ENCODE peak calls at places on chromosomes 4 and X, in ten cellular contexts. O, H, M, J, Q, W, L, G, Z and B are unnamed samples.

GRCh38 chrX:109373468-109373867 is 108.4 kb downstream of the GUCY2F start:
- DNase-seq in O (no peak), H (no peak), M (no peak), J (no peak), Q (no peak), W (no peak), L (no peak), G (no peak), Z (no peak), B (no peak)

GRCh38 chrX:48466696-48467095 is 3.4 kb downstream of the SLC38A5 start:
- DNase-seq in O (no peak), H (no peak), M (peak; percentile 43), J (no peak), Q (no peak), W (no peak), L (no peak), G (no peak), Z (no peak), B (no peak)

GRCh38 chr4:15231265-15232091 is 196.4 kb upstream of the C1QTNF7 start:
- DNase-seq in O (peak; percentile 70), H (peak; percentile 62), M (peak; percentile 63), J (no peak), Q (peak; percentile 69), W (peak; percentile 74), L (peak; percentile 66), G (peak; percentile 81), Z (peak; percentile 91), B (peak; percentile 37)

GRCh38 chr4:61440306-61440705 is 240.2 kb downstream of the ADGRL3 start:
- DNase-seq in O (no peak), H (no peak), M (no peak), J (no peak), Q (no peak), W (no peak), L (no peak), G (no peak), Z (no peak), B (no peak)

GRCh38 chr4:68368566-68369473 is 18.9 kb upstream of the YTHDC1 start:
- DNase-seq in O (no peak), H (peak; percentile 78), M (no peak), J (no peak), Q (peak; percentile 19), W (no peak), L (no peak), G (no peak), Z (no peak), B (no peak)

GRCh38 chr4:83651846-83652245 is 115.9 kb downstream of the GPAT3 start:
- DNase-seq in O (no peak), H (no peak), M (no peak), J (no peak), Q (no peak), W (no peak), L (no peak), G (no peak), Z (no peak), B (no peak)

GRCh38 chr4:26815199-26815598 is 45.4 kb upstream of the STIM2 start:
- DNase-seq in O (no peak), H (no peak), M (no peak), J (no peak), Q (no peak), W (no peak), L (no peak), G (no peak), Z (no peak), B (no peak)

GRCh38 chr4:107379054-107379869 is 340.8 kb downstream of the PAPSS1 start:
- DNase-seq in O (no peak), H (peak; percentile 40), M (no peak), J (no peak), Q (no peak), W (no peak), L (no peak), G (no peak), Z (peak; percentile 9), B (no peak)

GRCh38 chr4:11424896-11425295 is 3.8 kb downstream of the HS3ST1 start:
- DNase-seq in O (no peak), H (no peak), M (no peak), J (no peak), Q (no peak), W (no peak), L (no peak), G (no peak), Z (no peak), B (no peak)

GRCh38 chrX:9953396-9953795 is 13.8 kb upstream of the CLDN34 start:
- DNase-seq in O (no peak), H (no peak), M (no peak), J (no peak), Q (no peak), W (no peak), L (no peak), G (no peak), Z (no peak), B (no peak)

GRCh38 chr4:127888559-127888958 is 7.9 kb downstream of the PLK4 start:
- DNase-seq in O (no peak), H (no peak), M (no peak), J (no peak), Q (no peak), W (no peak), L (no peak), G (no peak), Z (no peak), B (no peak)

DNA sequence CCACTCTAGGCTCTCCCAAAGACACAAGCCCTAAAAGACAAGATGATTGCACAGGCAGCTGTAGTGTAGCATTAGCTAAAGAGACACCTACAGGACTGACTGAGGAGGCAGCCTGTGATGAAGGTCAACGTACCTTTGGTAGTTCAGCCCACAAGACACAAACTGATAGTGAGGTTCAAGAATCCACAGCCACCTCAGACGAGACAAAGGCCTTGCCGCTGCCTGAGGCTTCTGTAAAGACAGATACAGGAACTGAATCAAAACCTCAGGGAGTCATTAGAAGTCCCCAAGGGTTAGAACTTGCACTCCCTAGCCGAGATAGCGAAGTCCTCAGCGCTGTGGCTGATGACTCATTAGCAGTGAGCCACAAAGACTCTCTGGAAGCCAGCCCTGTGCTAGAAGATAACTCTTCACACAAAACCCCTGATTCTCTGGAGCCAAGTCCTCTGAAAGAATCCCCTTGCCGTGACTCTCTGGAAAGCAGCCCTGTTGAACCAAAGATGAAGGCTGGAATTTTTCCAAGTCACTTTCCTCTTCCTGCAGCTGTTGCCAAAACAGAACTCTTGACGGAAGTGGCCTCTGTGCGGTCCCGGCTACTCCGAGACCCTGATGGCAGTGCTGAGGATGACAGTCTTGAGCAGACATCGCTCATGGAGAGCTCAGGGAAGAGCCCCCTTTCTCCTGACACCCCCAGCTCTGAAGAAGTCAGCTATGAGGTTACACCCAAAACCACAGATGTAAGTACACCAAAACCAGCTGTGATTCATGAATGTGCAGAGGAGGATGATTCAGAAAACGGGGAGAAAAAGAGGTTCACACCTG is 306.3 kb downstream of the ANK2 start:
- DNase-seq in O (peak; percentile 16), H (peak; percentile 96), M (peak; percentile 5), J (no peak), Q (no peak), W (peak; percentile 21), L (peak; percentile 68), G (no peak), Z (no peak), B (peak; percentile 58)
- TF ChIP-seq CTCF in O (no peak), H (no peak), M (no peak), J (no peak), Q (no peak), W (no peak), L (no peak), G (no peak), Z (no peak), B (peak; percentile 26)

DNA sequence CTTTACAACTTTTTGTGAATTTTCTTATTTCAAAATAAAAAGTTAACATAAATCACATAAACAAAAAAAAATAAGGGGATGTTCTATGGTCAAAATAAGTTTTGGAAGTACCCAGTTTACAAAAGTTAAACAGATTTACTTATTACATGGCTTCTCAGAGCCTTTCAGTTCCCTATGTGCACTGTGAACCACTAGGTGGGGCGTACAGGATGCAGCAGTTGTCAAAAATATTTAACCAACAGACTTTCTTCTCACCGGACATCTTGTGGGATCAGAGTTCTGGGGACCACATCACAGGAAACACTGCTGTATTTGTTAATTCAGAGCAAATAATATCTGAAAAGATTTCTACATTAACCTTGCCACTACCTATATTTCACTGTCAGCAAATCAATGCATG is 74.1 kb downstream of the SMARCA1 start:
- DNase-seq in O (no peak), H (no peak), M (no peak), J (no peak), Q (peak; percentile 13), W (no peak), L (no peak), G (no peak), Z (no peak), B (no peak)
- H3K4me3 ChIP-seq in O (no peak overlapping the region), H (no peak overlapping the region), M (no peak overlapping the region), J (no peak overlapping the region), Q (no peak overlapping the region), W (no peak overlapping the region), L (no peak overlapping the region), G (no peak overlapping the region), Z (no peak overlapping the region), B (no peak overlapping the region)

GRCh38 chrX:2628751-2629315 is 62.3 kb upstream of the CD99 start:
- DNase-seq in O (no peak), H (no peak), M (peak; percentile 8), J (no peak), Q (peak; percentile 32), W (no peak), L (peak; percentile 42), G (no peak), Z (no peak), B (no peak)

GRCh38 chrX:2629316-2630168 is 61.6 kb upstream of the CD99 start:
- DNase-seq in O (no peak), H (no peak), M (peak; percentile 25), J (no peak), Q (peak; percentile 24), W (no peak), L (no peak), G (no peak), Z (no peak), B (no peak)

GRCh38 chrX:2632533-2633504 is 58.3 kb upstream of the CD99 start:
- DNase-seq in O (no peak), H (peak; percentile 16), M (no peak), J (no peak), Q (peak; percentile 52), W (no peak), L (no peak), G (no peak), Z (no peak), B (no peak)

GRCh38 chrX:2635366-2635765 is 55.7 kb upstream of the CD99 start:
- DNase-seq in O (no peak), H (no peak), M (no peak), J (no peak), Q (no peak), W (no peak), L (no peak), G (no peak), Z (no peak), B (no peak)

GRCh38 chrX:2631743-2632532 is 59.2 kb upstream of the CD99 start:
- DNase-seq in O (no peak), H (no peak), M (no peak), J (no peak), Q (no peak), W (no peak), L (no peak), G (no peak), Z (no peak), B (no peak)
- TF ChIP-seq CTCF in O (no peak), H (no peak), M (no peak), J (no peak), Q (no peak), W (no peak), L (no peak), G (no peak), Z (no peak), B (no peak)

DNA sequence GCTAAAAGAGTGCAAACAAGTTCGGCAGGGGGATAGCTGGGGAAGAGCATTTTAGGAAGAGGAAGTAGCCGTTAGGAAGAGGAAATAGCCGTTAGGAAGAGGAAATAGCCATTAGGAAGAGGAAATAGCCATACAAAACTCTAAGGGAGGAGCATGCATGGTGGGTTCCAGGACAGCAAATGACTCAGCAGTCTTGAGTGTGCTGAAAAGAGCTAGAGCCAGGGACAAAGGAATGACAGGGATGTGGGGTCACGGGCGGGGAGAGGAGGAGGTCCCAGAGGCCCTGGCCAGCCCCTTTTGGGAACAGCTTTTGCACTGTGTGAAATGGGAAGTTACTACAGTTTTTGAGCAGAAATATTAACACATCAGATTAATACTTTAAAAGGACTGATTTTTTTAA is 882.6 kb downstream of the TRIML1 start:
- DNase-seq in O (no peak), H (no peak), M (no peak), J (no peak), Q (peak; percentile 53), W (no peak), L (no peak), G (peak; percentile 27), Z (peak; percentile 17), B (no peak)
- H3K4me3 ChIP-seq in O (no peak overlapping the region), H (no peak overlapping the region), M (no peak overlapping the region), J (no peak overlapping the region), Q (no peak overlapping the region), W (no peak overlapping the region), L (no peak overlapping the region), G (no peak overlapping the region), Z (no peak overlapping the region), B (no peak overlapping the region)